ENCODE peak calls at places on chromosome 1, in five cellular contexts. F, G, P, V and W are unnamed samples.

GRCh38 chr1:55700359-55701130 is 485.4 kb upstream of the USP24 start:
- DNase-seq in F (peak), G (no peak), P (no peak), V (no peak), W (no peak)

GRCh38 chr1:32242341-32242851 is 4.6 kb upstream of the FAM167B start:
- DNase-seq in F (no peak), G (no peak), P (no peak), V (no peak), W (no peak)

GRCh38 chr1:80244366-80244765 is 1237.8 kb upstream of the ADGRL4 start:
- DNase-seq in F (no peak), G (no peak), P (no peak), V (no peak), W (no peak)

GRCh38 chr1:45023663-45024062 is 11.6 kb downstream of the UROD start:
- DNase-seq in F (no peak), G (no peak), P (no peak), V (no peak), W (no peak)

GRCh38 chr1:22790232-22791008 is 79.8 kb downstream of the EPHB2 start:
- DNase-seq in F (no peak), G (peak), P (no peak), V (no peak), W (no peak)

GRCh38 chr1:77832889-77833288 is 53.4 kb downstream of the MIGA1 start:
- DNase-seq in F (peak), G (no peak), P (peak), V (no peak), W (peak)

GRCh38 chr1:44276901-44277300 is 63.6 kb downstream of the DMAP1 start:
- DNase-seq in F (peak), G (no peak), P (no peak), V (no peak), W (no peak)

GRCh38 chr1:214318956-214319355 is 38.0 kb downstream of the SMYD2 start:
- DNase-seq in F (no peak), G (no peak), P (no peak), V (no peak), W (no peak)

GRCh38 chr1:204293605-204294365 is 65.9 kb downstream of the PLEKHA6 start:
- DNase-seq in F (no peak), G (no peak), P (no peak), V (no peak), W (peak)

GRCh38 chr1:12620142-12620865 is 2.3 kb upstream of the DHRS3 start:
- DNase-seq in F (peak), G (no peak), P (no peak), V (no peak), W (no peak)
- TF ChIP-seq CTCF in F (no peak), G (no peak), P (no peak), V (peak), W (no peak)

GRCh38 chr1:72284084-72284397 is 1.7 kb upstream of the NEGR1 start:
- DNase-seq in F (no peak), G (no peak), P (peak), V (no peak), W (no peak)
- H3K4me3 ChIP-seq in F (peak), G (peak), P (peak), V (peak), W (peak)

DNA sequence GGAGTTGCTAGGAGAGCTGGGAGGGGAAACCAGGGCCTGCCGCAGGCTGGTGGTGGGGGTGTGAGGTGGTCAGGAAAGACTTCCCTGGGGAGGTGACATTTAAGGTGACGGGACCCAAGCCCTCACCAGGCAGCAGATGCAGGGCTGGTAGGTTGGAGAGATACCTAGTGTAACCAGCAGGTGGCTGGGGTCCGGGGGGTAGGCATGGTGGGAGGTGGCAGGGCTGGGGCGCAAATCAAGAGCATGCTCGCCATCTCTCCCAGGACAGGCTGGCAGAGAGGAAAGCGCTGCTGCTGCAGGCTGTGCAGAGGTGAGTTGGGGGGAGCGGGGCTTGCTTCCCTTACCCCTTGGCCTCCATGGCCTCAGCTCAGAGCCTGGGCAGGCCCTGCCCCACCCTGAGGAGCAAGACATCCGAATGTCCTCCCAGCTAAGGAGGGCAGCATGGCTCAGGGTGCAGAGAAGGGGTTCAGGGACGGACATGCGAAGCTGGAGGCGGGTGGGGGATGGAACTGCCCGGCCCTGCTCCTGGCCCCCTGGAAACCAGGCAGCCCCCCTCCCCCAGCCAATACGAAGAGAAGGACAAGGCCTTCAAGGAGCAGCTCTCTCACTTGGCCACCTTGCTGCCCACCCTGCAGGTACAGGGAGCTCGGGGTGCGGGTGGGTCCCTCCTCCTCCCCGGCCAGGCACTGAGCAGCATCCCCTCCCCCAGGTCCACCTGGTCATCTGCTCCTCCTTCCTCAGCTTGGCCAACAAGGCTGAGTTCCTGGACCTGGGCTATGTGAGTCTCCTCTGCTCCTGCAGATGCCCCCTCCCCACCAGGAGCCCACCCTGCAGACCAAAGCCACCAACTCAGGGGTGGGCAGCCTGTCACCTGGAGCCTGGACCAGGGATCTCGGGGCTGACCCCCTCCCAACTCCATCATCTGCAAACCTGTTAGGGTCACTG is 4.0 kb downstream of the RNF207 start:
- DNase-seq in F (no peak), G (peak), P (no peak), V (no peak), W (no peak)
- TF ChIP-seq CTCF in F (peak), G (peak), P (peak), V (no peak), W (peak)

GRCh38 chr1:155379180-155379876 is 58.6 kb downstream of the RUSC1 start:
- DNase-seq in F (peak), G (no peak), P (peak), V (no peak), W (peak)
- H3K4me3 ChIP-seq in F (no peak), G (no peak), P (no peak), V (peak), W (no peak)

GRCh38 chr1:223161321-223161720 is 18.3 kb upstream of the TLR5 start:
- DNase-seq in F (no peak), G (no peak), P (no peak), V (no peak), W (no peak)
- TF ChIP-seq CTCF in F (no peak), G (peak), P (no peak), V (no peak), W (no peak)

GRCh38 chr1:19462781-19463180 is 22.6 kb downstream of the CAPZB start:
- DNase-seq in F (no peak), G (no peak), P (no peak), V (no peak), W (no peak)
- H3K4me3 ChIP-seq in F (no peak), G (no peak), P (no peak), V (no peak), W (no peak)

DNA sequence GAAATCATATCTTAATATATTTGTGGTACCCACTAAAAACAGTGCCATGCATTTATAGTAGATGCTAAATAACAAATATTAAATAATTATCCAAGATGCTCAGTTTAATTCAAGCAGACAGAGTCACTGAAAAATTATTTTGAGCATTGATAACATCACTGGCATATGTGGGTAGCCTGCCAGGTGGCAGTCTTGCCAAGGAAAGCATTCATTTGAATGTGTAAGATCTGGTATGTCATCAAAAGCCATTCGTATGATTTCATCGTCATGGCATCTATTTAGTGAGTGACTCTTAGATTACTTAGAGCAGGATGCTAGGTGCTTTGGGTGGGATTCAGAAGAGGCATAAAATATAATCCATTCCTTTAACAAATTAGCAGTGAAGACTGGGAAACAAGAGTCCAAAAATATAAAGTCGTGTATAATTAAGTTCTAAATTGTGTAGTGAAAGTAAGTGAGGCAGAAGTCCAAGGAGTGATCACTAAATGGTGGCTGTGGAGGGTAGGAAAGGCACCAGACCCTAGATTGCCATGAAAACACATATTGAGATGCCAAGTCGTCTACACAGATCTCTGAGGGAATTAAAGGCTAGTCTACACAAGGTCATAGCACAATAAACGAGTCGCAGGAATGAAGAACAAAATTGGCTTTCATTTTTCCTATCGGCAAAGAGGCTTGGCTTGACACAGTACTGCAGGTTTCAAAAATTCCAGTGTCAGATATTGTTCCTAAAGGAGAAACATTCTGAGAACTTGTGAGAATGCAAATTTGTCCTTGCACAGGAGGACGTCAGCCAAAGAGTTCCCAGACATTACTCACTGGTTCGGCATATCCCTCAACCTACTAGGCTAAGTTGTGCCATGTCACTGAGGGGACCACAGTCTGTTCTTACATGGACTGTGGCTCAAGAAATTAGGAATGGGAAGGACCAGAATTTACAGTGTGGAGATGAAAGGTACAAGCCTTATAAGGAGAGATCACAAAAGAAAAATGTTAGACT is 130.8 kb downstream of the LYPLAL1 start:
- DNase-seq in F (peak), G (no peak), P (peak), V (no peak), W (no peak)
- TF ChIP-seq CTCF in F (peak), G (no peak), P (no peak), V (no peak), W (no peak)